ENCODE peak calls at places on chromosomes 16 and 17, in eight cellular contexts. V is mucosa of descending colon, G is endodermal cell, O is upper lobe of left lung, K is tibial nerve, L is cardiac muscle cell, E is heart left ventricle, Y is A549. S is an unnamed sample. For H3K4me1, the result is how much of the 10 kb centered on the place peaks cover.

GRCh38 chr17:63124536-63124935 is 158.5 kb downstream of the TANC2 start:
- DNase-seq in V (no peak), G (peak), O (no peak), K (no peak), L (no peak), E (no peak), Y (no peak), S (no peak)

GRCh38 chr16:75703341-75703740 is 2.1 kb upstream of the DUXB start:
- DNase-seq in V (no peak), G (no peak), O (no peak), K (no peak), L (peak), E (no peak), Y (no peak), S (no peak)

GRCh38 chr17:54559883-54560282 is 340.8 kb upstream of the TOM1L1 start:
- DNase-seq in V (no peak), G (no peak), O (no peak), K (no peak), L (no peak), E (no peak), Y (no peak), S (no peak)

GRCh38 chr17:58368860-58369213 is 16.8 kb upstream of the SUPT4H1 start:
- DNase-seq in V (no peak), G (no peak), O (no peak), K (no peak), L (no peak), E (no peak), Y (no peak), S (no peak)

GRCh38 chr17:35716897-35717839 is 14.3 kb upstream of the RASL10B start:
- DNase-seq in V (no peak), G (no peak), O (peak), K (no peak), L (peak), E (no peak), Y (no peak), S (peak)

GRCh38 chr17:82656266-82656665 is 8.0 kb upstream of the WDR45B start:
- DNase-seq in V (no peak), G (no peak), O (no peak), K (no peak), L (no peak), E (no peak), Y (no peak), S (no peak)

GRCh38 chr16:48613061-48613957 is 3.3 kb upstream of the N4BP1 start:
- DNase-seq in V (peak), G (peak), O (no peak), K (no peak), L (peak), E (no peak), Y (no peak), S (no peak)

GRCh38 chr17:2893422-2893914 is 97.2 kb downstream of the RAP1GAP2 start:
- DNase-seq in V (peak), G (peak), O (no peak), K (no peak), L (no peak), E (no peak), Y (no peak), S (no peak)

GRCh38 chr16:83681421-83681820 is 126.4 kb upstream of the HSBP1 start:
- DNase-seq in V (no peak), G (no peak), O (no peak), K (no peak), L (no peak), E (no peak), Y (no peak), S (no peak)

GRCh38 chr17:71409137-71409536 is 711.7 kb upstream of the SOX9 start:
- DNase-seq in V (no peak), G (no peak), O (no peak), K (no peak), L (no peak), E (no peak), Y (no peak), S (no peak)

GRCh38 chr16:80117731-80118130 is 423.1 kb upstream of the DYNLRB2 start:
- DNase-seq in V (no peak), G (no peak), O (no peak), K (no peak), L (peak), E (no peak), Y (no peak), S (no peak)

GRCh38 chr16:67345401-67345800 is 18.8 kb downstream of the LRRC36 start:
- DNase-seq in V (peak), G (no peak), O (peak), K (no peak), L (no peak), E (no peak), Y (no peak), S (no peak)

GRCh38 chr16:51982715-51983680 is 563.9 kb downstream of the TOX3 start:
- DNase-seq in V (peak), G (peak), O (no peak), K (no peak), L (peak), E (no peak), Y (peak), S (peak)

GRCh38 chr17:32006957-32007462 is at the start of gene LRRC37B:
- DNase-seq in V (peak), G (peak), O (peak), K (peak), L (peak), E (peak), Y (peak), S (peak)

GRCh38 chr17:65850486-65850885 is 289.0 kb upstream of the AXIN2 start:
- DNase-seq in V (no peak), G (no peak), O (no peak), K (no peak), L (peak), E (no peak), Y (no peak), S (no peak)

GRCh38 chr16:50735629-50736122 is 6.2 kb upstream of the CYLD start:
- DNase-seq in V (no peak), G (peak), O (no peak), K (no peak), L (no peak), E (no peak), Y (no peak), S (no peak)

GRCh38 chr17:57463103-57463885 is 207.0 kb downstream of the MSI2 start:
- DNase-seq in V (no peak), G (no peak), O (no peak), K (no peak), L (peak), E (no peak), Y (peak), S (no peak)

GRCh38 chr16:67678354-67679023 is 11.9 kb downstream of the C16orf86 start:
- DNase-seq in V (peak), G (peak), O (no peak), K (no peak), L (no peak), E (no peak), Y (no peak), S (no peak)

GRCh38 chr16:4837733-4838501 is 9.2 kb downstream of the GLYR1 start:
- DNase-seq in V (no peak), G (no peak), O (no peak), K (no peak), L (no peak), E (no peak), Y (no peak), S (no peak)

GRCh38 chr16:88754109-88754911 is 30.7 kb downstream of the PIEZO1 start:
- DNase-seq in V (no peak), G (no peak), O (no peak), K (no peak), L (no peak), E (no peak), Y (no peak), S (no peak)

GRCh38 chr16:88753191-88753590 is 31.8 kb downstream of the PIEZO1 start:
- DNase-seq in V (no peak), G (no peak), O (no peak), K (no peak), L (no peak), E (no peak), Y (no peak), S (no peak)

GRCh38 chr16:88755745-88756443 is 29.1 kb downstream of the PIEZO1 start:
- DNase-seq in V (no peak), G (no peak), O (no peak), K (no peak), L (no peak), E (no peak), Y (no peak), S (no peak)

GRCh38 chr16:88753600-88753999 is 31.4 kb downstream of the PIEZO1 start:
- DNase-seq in V (no peak), G (no peak), O (no peak), K (no peak), L (no peak), E (no peak), Y (no peak), S (no peak)

DNA sequence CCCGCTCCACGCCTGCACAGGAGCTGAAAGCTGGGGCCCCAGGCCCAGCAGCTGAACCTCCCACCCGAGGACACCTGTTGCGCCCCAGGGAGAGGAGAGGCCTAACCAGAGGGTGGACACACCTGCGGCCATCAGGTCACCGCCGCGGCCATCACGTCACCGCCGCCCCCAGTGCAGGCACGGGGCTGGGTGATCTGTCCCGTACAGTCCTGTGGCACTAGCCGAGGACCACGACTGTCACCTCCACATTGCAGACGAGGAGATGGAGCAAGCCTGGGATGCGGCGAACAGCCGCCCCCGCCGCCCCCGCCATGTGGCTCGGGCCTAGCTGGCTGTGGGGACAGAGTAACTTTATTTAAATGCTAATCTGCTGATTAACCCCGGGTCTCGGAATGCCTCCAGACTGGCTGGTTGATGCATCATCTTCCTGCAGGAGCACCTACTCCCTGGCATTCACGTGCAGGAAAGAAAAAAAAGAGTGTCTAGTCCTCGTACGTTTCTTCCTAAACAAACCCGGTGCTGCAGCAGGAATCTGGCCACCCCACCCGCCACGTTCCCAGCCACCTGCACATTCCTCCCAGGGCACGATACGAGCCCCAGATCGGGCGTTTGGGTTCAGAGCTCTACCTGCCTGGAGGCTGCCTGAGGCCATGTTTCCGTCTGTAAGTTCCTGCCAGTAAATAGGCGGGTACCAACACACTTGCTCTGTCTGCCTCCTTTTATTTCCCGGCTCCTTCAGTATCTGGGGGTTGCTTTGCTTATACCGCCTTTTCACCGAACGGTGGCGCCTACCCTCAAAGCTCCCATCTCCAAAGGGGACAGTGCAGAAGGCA is 29.9 kb downstream of the PIEZO1 start:
- DNase-seq in V (no peak), G (peak), O (no peak), K (no peak), L (peak), E (no peak), Y (no peak), S (no peak)
- TF ChIP-seq CTCF in V (no peak), G (peak), O (peak), K (no peak), L (no peak), E (no peak), Y (no peak), S (no peak)

GRCh38 chr16:20904507-20905079 is 4.0 kb downstream of the LYRM1 start:
- DNase-seq in V (no peak), G (no peak), O (no peak), K (no peak), L (peak), E (no peak), Y (no peak), S (no peak)

GRCh38 chr16:20901441-20902112 is 1.0 kb downstream of the LYRM1 start:
- DNase-seq in V (peak), G (peak), O (peak), K (peak), L (peak), E (peak), Y (peak), S (peak)

GRCh38 chr16:20902426-20902825 is 1.9 kb downstream of the LYRM1 start:
- DNase-seq in V (no peak), G (no peak), O (no peak), K (no peak), L (no peak), E (no peak), Y (no peak), S (no peak)

GRCh38 chr16:20903889-20904506 is 3.4 kb downstream of the LYRM1 start:
- DNase-seq in V (no peak), G (no peak), O (no peak), K (no peak), L (no peak), E (no peak), Y (no peak), S (no peak)

GRCh38 chr16:20903116-20903888 is 2.7 kb downstream of the LYRM1 start:
- DNase-seq in V (no peak), G (no peak), O (no peak), K (no peak), L (no peak), E (no peak), Y (no peak), S (no peak)
- H3K4me1 ChIP-seq in V (under half), G (under half), O (half or more), K (under half), L (under half), E (half or more), Y (half or more), S (under half)

DNA sequence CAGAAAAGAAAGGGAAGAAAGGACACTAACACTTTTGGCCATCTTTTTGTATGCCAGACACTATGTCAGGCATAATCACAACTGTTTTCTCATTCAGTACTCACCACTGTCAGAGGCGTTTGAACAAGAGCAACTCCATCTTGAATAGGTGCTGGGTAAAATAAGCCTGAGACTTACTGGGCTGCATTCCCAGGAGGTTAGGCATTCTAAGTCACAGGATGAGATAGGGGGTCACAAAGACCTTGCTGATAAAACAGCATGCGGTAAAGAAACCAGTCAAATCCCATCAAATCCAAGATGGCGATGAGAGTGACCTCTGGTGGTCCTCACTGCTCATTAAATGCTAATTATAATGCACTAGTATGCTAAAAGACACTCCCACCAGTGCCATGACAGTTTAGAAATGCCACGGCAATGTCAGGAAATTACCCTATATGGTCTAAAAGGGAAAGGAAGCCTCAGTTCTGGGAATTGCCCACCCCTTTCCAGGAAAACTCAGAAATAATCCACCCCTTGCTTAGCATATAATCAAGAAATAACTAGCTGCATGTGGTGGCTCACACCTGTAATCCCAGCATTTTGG is 14.9 kb upstream of the LYRM9 start:
- DNase-seq in V (no peak), G (peak), O (no peak), K (no peak), L (no peak), E (no peak), Y (no peak), S (no peak)
- TF ChIP-seq CTCF in V (no peak), G (peak), O (no peak), K (no peak), L (no peak), E (no peak), Y (no peak), S (no peak)

GRCh38 chr17:77416096-77416713 is 275.4 kb downstream of the SEC14L1 start:
- DNase-seq in V (no peak), G (no peak), O (no peak), K (no peak), L (no peak), E (no peak), Y (no peak), S (no peak)
- H3K4me1 ChIP-seq in V (under half), G (under half), O (under half), K (under half), L (under half), E (under half), Y (half or more), S (under half)

GRCh38 chr17:7943291-7943690 is 11.3 kb downstream of the CNTROB start:
- DNase-seq in V (no peak), G (no peak), O (no peak), K (no peak), L (no peak), E (no peak), Y (no peak), S (no peak)
- TF ChIP-seq CTCF in V (no peak), G (no peak), O (no peak), K (no peak), L (no peak), E (no peak), Y (no peak), S (no peak)

DNA sequence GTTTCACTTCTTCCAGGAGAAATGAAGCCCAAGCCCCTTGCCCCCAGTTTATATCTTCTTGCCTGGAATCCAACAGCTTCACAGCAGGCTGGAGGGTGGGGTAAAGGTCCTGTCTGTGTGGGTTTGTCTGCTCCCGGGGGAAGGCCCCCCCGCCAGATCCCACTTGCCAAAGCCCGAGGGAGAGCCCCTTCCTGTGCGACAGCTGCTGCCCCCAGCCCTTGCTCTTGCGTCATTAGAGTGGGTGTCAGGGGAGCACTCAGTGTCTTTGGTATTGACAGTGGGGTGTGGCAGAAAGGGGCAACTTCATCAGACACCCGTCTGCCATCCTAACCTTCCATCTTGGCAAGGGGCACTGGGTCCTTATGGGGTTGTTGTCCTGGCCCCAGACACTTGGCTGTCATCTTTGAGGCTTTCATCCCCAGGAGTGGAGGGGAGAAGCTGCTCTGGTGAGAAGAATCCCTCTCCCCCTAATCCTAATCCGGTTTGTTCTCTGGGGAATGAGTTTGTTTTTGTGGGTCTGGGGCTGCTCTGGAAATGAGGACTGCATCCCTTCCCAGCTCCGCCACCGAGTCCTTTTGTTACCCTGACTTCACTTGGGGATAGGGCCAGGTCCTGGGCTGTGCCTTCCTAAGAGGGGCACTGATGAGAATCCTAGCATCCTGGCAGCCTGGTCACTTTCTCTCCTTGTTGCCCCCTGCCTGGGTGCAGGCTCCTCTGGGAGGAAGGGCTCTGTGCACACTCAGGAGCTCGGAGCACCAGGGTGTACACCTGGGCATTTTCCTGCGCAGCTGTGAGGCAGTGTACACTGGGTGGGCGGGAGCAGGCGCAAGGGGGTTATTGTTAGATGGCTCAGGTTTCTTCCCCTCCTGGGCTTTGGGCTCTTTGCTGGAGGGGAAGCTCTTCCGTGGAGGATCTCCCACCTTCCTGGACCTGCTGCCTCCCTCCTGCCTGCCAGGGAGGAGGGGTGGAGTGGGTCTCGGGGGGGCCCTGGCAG is 21.1 kb downstream of the GJD3 start:
- DNase-seq in V (no peak), G (peak), O (no peak), K (no peak), L (no peak), E (peak), Y (no peak), S (no peak)
- H3K4me1 ChIP-seq in V (half or more), G (under half), O (half or more), K (under half), L (half or more), E (half or more), Y (half or more), S (half or more)

GRCh38 chr17:1539811-1540210 is 22.8 kb downstream of the PITPNA start:
- DNase-seq in V (no peak), G (no peak), O (no peak), K (no peak), L (no peak), E (no peak), Y (no peak), S (no peak)
- TF ChIP-seq CTCF in V (no peak), G (no peak), O (no peak), K (no peak), L (no peak), E (no peak), Y (no peak), S (no peak)

GRCh38 chr17:20934288-20934687 is 108.5 kb downstream of the USP22 start:
- DNase-seq in V (no peak), G (no peak), O (no peak), K (no peak), L (no peak), E (no peak), Y (no peak), S (no peak)
- H3K4me1 ChIP-seq in V (under half), G (under half), O (under half), K (under half), L (under half), E (under half), Y (under half), S (under half)

GRCh38 chr17:1767358-1767757 is 5.5 kb downstream of the SERPINF1 start:
- DNase-seq in V (no peak), G (no peak), O (no peak), K (no peak), L (no peak), E (no peak), Y (no peak), S (no peak)
- TF ChIP-seq CTCF in V (no peak), G (peak), O (no peak), K (no peak), L (no peak), E (no peak), Y (peak), S (no peak)